ENCODE peak calls at places on chromosome 17, in five cellular contexts. One of them, this sample, is unnamed.

GRCh38 chr17:73354423-73355284 is 42.9 kb upstream of the CDC42EP4 start:
- DNase-seq in mucosa of descending colon: no peak
- DNase-seq in uterus: no peak
- DNase-seq in KBM-7: no peak
- DNase-seq in IMR-90: no peak
- DNase-seq in this sample: no peak

GRCh38 chr17:57755479-57756070 is 10.5 kb upstream of the CCDC182 start:
- DNase-seq in KBM-7: no peak
- DNase-seq in IMR-90: no peak
- DNase-seq in uterus: no peak
- DNase-seq in mucosa of descending colon: no peak
- DNase-seq in this sample: no peak

GRCh38 chr17:80501739-80502577 is 25.6 kb upstream of the NPTX1 start:
- DNase-seq in IMR-90: peak
- DNase-seq in mucosa of descending colon: no peak
- DNase-seq in uterus: peak
- DNase-seq in KBM-7: no peak
- DNase-seq in this sample: no peak

GRCh38 chr17:4967539-4968165 is at the start of gene SPAG7:
- DNase-seq in KBM-7: peak
- DNase-seq in mucosa of descending colon: peak
- DNase-seq in uterus: peak
- DNase-seq in IMR-90: peak
- DNase-seq in this sample: peak

GRCh38 chr17:82582208-82582607 is 62.7 kb downstream of the FOXK2 start:
- DNase-seq in KBM-7: no peak
- DNase-seq in IMR-90: peak
- DNase-seq in uterus: no peak
- DNase-seq in mucosa of descending colon: no peak
- DNase-seq in this sample: no peak

GRCh38 chr17:48543854-48544355 is 1.0 kb downstream of the HOXB2 start:
- DNase-seq in mucosa of descending colon: no peak
- DNase-seq in IMR-90: no peak
- DNase-seq in uterus: no peak
- DNase-seq in KBM-7: peak
- DNase-seq in this sample: peak

GRCh38 chr17:59626756-59627155 is 7.1 kb downstream of the CLTC start:
- DNase-seq in KBM-7: no peak
- DNase-seq in mucosa of descending colon: no peak
- DNase-seq in uterus: no peak
- DNase-seq in IMR-90: no peak
- DNase-seq in this sample: no peak

GRCh38 chr17:76345377-76345945 is 8.3 kb downstream of the PRPSAP1 start:
- DNase-seq in mucosa of descending colon: no peak
- DNase-seq in IMR-90: peak
- DNase-seq in uterus: no peak
- DNase-seq in KBM-7: no peak
- DNase-seq in this sample: peak

GRCh38 chr17:43719578-43719977 is 39.0 kb downstream of the SOST start:
- DNase-seq in KBM-7: peak
- DNase-seq in uterus: no peak
- DNase-seq in IMR-90: no peak
- DNase-seq in mucosa of descending colon: no peak
- DNase-seq in this sample: peak

GRCh38 chr17:78107976-78108725 is 20.4 kb downstream of the TMC6 start:
- DNase-seq in uterus: peak
- DNase-seq in KBM-7: no peak
- DNase-seq in mucosa of descending colon: no peak
- DNase-seq in IMR-90: no peak
- DNase-seq in this sample: no peak

GRCh38 chr17:77145635-77146632 is 5.2 kb downstream of the SEC14L1 start:
- DNase-seq in KBM-7: no peak
- DNase-seq in mucosa of descending colon: peak
- DNase-seq in IMR-90: peak
- DNase-seq in uterus: no peak
- DNase-seq in this sample: no peak

GRCh38 chr17:60435244-60436170 is 13.2 kb downstream of the CHCT1 start:
- DNase-seq in IMR-90: peak
- DNase-seq in mucosa of descending colon: peak
- DNase-seq in KBM-7: peak
- DNase-seq in uterus: peak
- DNase-seq in this sample: peak

GRCh38 chr17:58148609-58149008 is 425 bp downstream of the OR4D1 start:
- DNase-seq in uterus: no peak
- DNase-seq in KBM-7: no peak
- DNase-seq in IMR-90: no peak
- DNase-seq in mucosa of descending colon: no peak
- DNase-seq in this sample: no peak

This sample was measured in OCI-M1.